ENCODE peak calls at places on chromosomes 13 and 19, in six cellular contexts. One of them, this sample, is unnamed.

GRCh38 chr13:91400094-91400462 is 1.7 kb downstream of the GPC5 start:
- DNase-seq in fibroblast of the aortic adventitia: no peak
- DNase-seq in stomach: no peak
- DNase-seq in lower lobe of right lung: no peak
- DNase-seq in fibroblast of pulmonary artery: no peak
- DNase-seq in tibial artery: no peak
- DNase-seq in this sample: no peak

GRCh38 chr19:19537321-19538048 is 580 bp upstream of the CILP2 start:
- DNase-seq in lower lobe of right lung: no peak
- DNase-seq in stomach: no peak
- DNase-seq in fibroblast of pulmonary artery: no peak
- DNase-seq in fibroblast of the aortic adventitia: no peak
- DNase-seq in tibial artery: no peak
- DNase-seq in this sample: no peak

GRCh38 chr13:90416519-90416918 is 931.0 kb upstream of the MIR17HG start:
- DNase-seq in fibroblast of the aortic adventitia: peak
- DNase-seq in fibroblast of pulmonary artery: peak
- DNase-seq in tibial artery: no peak
- DNase-seq in lower lobe of right lung: no peak
- DNase-seq in stomach: no peak
- DNase-seq in this sample: peak

GRCh38 chr19:55300821-55301458 is 17.1 kb downstream of the BRSK1 start:
- DNase-seq in fibroblast of pulmonary artery: no peak
- DNase-seq in lower lobe of right lung: no peak
- DNase-seq in fibroblast of the aortic adventitia: no peak
- DNase-seq in tibial artery: no peak
- DNase-seq in stomach: no peak
- DNase-seq in this sample: no peak

GRCh38 chr13:44843403-44843802 is 145.9 kb downstream of the NUFIP1 start:
- DNase-seq in stomach: no peak
- DNase-seq in tibial artery: no peak
- DNase-seq in lower lobe of right lung: no peak
- DNase-seq in fibroblast of pulmonary artery: peak
- DNase-seq in fibroblast of the aortic adventitia: peak
- DNase-seq in this sample: peak

GRCh38 chr13:32045963-32046785 is 14.6 kb downstream of the FRY start:
- DNase-seq in fibroblast of the aortic adventitia: peak
- DNase-seq in lower lobe of right lung: no peak
- DNase-seq in stomach: no peak
- DNase-seq in tibial artery: no peak
- DNase-seq in fibroblast of pulmonary artery: peak
- DNase-seq in this sample: peak

GRCh38 chr13:106513025-106513424 is 22.4 kb downstream of the EFNB2 start:
- DNase-seq in lower lobe of right lung: no peak
- DNase-seq in fibroblast of pulmonary artery: peak
- DNase-seq in stomach: no peak
- DNase-seq in tibial artery: no peak
- DNase-seq in fibroblast of the aortic adventitia: no peak
- DNase-seq in this sample: no peak

GRCh38 chr19:13803038-13803437 is 7.8 kb downstream of the ZSWIM4 start:
- DNase-seq in tibial artery: no peak
- DNase-seq in lower lobe of right lung: peak
- DNase-seq in fibroblast of the aortic adventitia: no peak
- DNase-seq in fibroblast of pulmonary artery: no peak
- DNase-seq in stomach: peak
- DNase-seq in this sample: no peak

GRCh38 chr19:36409841-36410240 is 8.6 kb downstream of the ZFP82 start:
- DNase-seq in tibial artery: no peak
- DNase-seq in fibroblast of pulmonary artery: no peak
- DNase-seq in fibroblast of the aortic adventitia: peak
- DNase-seq in lower lobe of right lung: no peak
- DNase-seq in stomach: no peak
- DNase-seq in this sample: peak

DNA sequence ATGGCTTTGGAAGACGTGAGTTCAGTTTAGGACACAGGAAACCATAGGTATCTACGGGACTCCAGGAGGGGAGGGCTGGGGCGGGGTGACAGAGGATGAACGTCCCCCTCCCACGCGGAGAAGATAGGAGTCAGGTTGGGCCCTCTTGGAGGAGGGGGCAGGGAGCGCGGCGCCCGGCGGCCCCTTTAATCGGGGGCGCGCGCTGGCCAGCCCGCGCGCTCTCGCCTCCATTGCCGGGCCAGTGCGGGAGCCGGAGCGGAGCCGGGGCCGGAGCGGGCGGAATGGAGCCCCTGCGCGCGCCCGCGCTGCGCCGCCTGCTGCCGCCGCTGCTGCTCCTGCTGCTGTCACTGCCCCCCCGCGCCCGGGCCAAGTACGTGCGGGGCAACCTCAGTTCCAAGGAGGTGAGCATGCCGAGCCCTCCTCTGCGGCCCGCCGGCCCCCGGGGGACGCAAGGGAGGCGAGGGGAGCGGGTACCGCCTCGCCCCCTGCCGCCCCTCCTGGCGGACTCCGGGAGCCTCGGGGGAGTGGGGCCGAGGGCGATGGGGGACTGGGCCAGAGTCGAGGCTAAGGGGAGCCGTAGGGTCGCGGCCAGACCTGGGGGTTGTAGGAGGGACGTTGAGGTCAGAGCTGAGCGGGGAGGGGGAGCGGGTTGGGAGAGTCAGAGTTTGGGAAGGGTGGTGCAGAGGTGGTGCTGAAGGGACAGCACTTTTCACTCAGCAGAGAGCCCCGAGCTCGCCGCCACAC is at the start of gene TMEM145:
- DNase-seq in fibroblast of pulmonary artery: peak
- DNase-seq in tibial artery: no peak
- DNase-seq in lower lobe of right lung: no peak
- DNase-seq in fibroblast of the aortic adventitia: peak
- DNase-seq in stomach: peak
- DNase-seq in this sample: peak
- TF ChIP-seq CTCF in fibroblast of pulmonary artery: no peak
- TF ChIP-seq CTCF in tibial artery: no peak
- TF ChIP-seq CTCF in lower lobe of right lung: no peak
- TF ChIP-seq CTCF in fibroblast of the aortic adventitia: no peak
- TF ChIP-seq CTCF in stomach: no peak
- TF ChIP-seq CTCF in this sample: no peak

GRCh38 chr19:2542341-2543069 is 66.6 kb downstream of the GADD45B start:
- DNase-seq in fibroblast of pulmonary artery: no peak
- DNase-seq in stomach: no peak
- DNase-seq in fibroblast of the aortic adventitia: no peak
- DNase-seq in lower lobe of right lung: peak
- DNase-seq in tibial artery: no peak
- DNase-seq in this sample: peak
- H3K4me3 ChIP-seq in fibroblast of pulmonary artery: no peak
- H3K4me3 ChIP-seq in stomach: no peak
- H3K4me3 ChIP-seq in fibroblast of the aortic adventitia: no peak
- H3K4me3 ChIP-seq in lower lobe of right lung: no peak
- H3K4me3 ChIP-seq in tibial artery: no peak
- H3K4me3 ChIP-seq in this sample: no peak

DNA sequence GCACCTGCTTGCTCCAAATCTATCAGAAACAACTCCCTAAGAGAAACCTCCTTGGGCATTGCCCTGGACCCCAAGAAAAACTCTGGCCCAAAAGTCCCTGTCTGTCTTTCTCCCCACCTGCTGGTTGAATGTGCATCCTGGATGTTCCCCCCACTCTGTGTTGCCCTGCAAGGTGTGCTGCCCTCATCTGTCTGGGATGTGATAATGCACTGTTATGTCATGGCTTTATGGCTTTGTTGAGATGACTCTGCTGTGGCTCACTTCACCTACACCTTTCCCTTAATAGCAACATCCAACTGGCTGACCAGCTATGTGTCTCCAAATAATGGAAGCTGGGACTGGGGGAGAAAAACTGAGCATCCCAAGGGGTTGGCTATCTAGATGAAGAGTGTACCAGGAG is 2.6 kb downstream of the ZNF20 start:
- DNase-seq in tibial artery: no peak
- DNase-seq in fibroblast of pulmonary artery: no peak
- DNase-seq in fibroblast of the aortic adventitia: no peak
- DNase-seq in lower lobe of right lung: no peak
- DNase-seq in stomach: no peak
- DNase-seq in this sample: no peak
- TF ChIP-seq CTCF in tibial artery: no peak
- TF ChIP-seq CTCF in fibroblast of pulmonary artery: peak
- TF ChIP-seq CTCF in fibroblast of the aortic adventitia: no peak
- TF ChIP-seq CTCF in lower lobe of right lung: peak
- TF ChIP-seq CTCF in stomach: no peak
- TF ChIP-seq CTCF in this sample: peak

GRCh38 chr19:51136891-51137551 is 5.1 kb upstream of the SIGLEC7 start:
- DNase-seq in tibial artery: peak
- DNase-seq in lower lobe of right lung: no peak
- DNase-seq in stomach: no peak
- DNase-seq in fibroblast of pulmonary artery: no peak
- DNase-seq in fibroblast of the aortic adventitia: no peak
- DNase-seq in this sample: peak

GRCh38 chr19:51138549-51138979 is 3.5 kb upstream of the SIGLEC7 start:
- DNase-seq in fibroblast of the aortic adventitia: no peak
- DNase-seq in fibroblast of pulmonary artery: peak
- DNase-seq in tibial artery: peak
- DNase-seq in lower lobe of right lung: peak
- DNase-seq in stomach: peak
- DNase-seq in this sample: peak

GRCh38 chr19:51139299-51140018 is 2.6 kb upstream of the SIGLEC7 start:
- DNase-seq in tibial artery: peak
- DNase-seq in fibroblast of pulmonary artery: no peak
- DNase-seq in stomach: no peak
- DNase-seq in fibroblast of the aortic adventitia: no peak
- DNase-seq in lower lobe of right lung: no peak
- DNase-seq in this sample: no peak

GRCh38 chr19:51136333-51136732 is 5.8 kb upstream of the SIGLEC7 start:
- DNase-seq in stomach: no peak
- DNase-seq in lower lobe of right lung: no peak
- DNase-seq in fibroblast of pulmonary artery: no peak
- DNase-seq in fibroblast of the aortic adventitia: no peak
- DNase-seq in tibial artery: peak
- DNase-seq in this sample: no peak

DNA sequence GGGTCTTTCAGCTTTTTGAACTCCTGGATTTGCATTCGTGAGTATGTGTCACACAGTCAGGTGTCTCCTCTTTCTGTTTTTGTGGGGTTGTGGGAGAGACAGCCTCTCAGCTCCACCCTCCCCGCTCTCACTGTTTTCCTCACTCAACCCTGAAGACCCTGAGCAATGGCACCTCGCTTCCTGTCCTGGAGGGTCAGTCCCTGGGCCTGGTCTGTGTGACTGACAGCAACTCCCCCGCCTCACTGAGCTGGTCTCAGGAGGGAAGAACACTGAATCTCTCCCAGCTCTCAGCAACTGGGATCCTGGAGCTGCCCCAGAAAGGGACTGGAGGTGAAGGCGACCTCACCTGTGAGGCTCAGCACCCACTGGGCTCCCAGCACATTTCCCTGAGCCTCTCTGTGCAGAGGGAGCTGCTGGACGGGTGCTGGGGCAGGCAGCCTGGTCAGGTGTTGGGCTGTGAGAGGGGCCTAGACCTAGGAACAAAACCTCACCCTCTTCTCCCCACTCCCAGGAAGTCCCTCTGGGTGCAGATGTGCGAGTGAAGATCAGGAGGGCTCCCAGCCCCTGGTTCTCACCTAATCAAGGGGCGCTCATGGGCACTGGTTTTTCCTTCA is 4.2 kb upstream of the SIGLEC7 start:
- DNase-seq in fibroblast of the aortic adventitia: no peak
- DNase-seq in lower lobe of right lung: no peak
- DNase-seq in fibroblast of pulmonary artery: no peak
- DNase-seq in stomach: no peak
- DNase-seq in tibial artery: peak
- DNase-seq in this sample: no peak
- H3K4me3 ChIP-seq in fibroblast of the aortic adventitia: no peak
- H3K4me3 ChIP-seq in lower lobe of right lung: no peak
- H3K4me3 ChIP-seq in fibroblast of pulmonary artery: no peak
- H3K4me3 ChIP-seq in stomach: no peak
- H3K4me3 ChIP-seq in tibial artery: no peak
- H3K4me3 ChIP-seq in this sample: no peak

GRCh38 chr13:55244991-55245644 is 1895.6 kb upstream of the PRR20A start:
- DNase-seq in fibroblast of pulmonary artery: no peak
- DNase-seq in tibial artery: no peak
- DNase-seq in stomach: no peak
- DNase-seq in fibroblast of the aortic adventitia: no peak
- DNase-seq in lower lobe of right lung: no peak
- DNase-seq in this sample: no peak
- TF ChIP-seq CTCF in fibroblast of pulmonary artery: no peak
- TF ChIP-seq CTCF in tibial artery: no peak
- TF ChIP-seq CTCF in stomach: no peak
- TF ChIP-seq CTCF in fibroblast of the aortic adventitia: no peak
- TF ChIP-seq CTCF in lower lobe of right lung: no peak
- TF ChIP-seq CTCF in this sample: no peak

DNA sequence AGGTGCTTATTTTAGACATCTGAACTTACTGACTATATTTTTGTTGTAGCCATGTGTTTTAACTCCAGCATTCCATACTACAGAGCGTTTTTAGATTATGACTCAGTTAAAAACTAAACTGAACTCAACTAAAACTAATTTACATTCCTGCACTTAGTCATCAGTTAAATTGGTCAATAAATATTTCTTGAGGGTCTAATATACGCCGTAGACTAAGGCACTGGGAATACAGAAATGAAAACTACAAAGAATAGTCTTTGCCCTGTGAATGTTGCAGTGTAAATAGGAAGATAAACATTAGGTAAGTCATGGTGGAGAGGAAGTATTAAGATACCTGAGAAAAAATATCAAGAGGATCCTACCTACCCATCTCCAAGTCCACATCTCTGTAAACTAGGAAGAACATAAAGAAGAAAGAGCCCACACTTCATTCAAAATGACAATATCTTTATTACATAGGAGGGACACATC is 52.7 kb downstream of the MBNL2 start:
- DNase-seq in fibroblast of the aortic adventitia: peak
- DNase-seq in tibial artery: no peak
- DNase-seq in fibroblast of pulmonary artery: peak
- DNase-seq in lower lobe of right lung: no peak
- DNase-seq in stomach: no peak
- DNase-seq in this sample: peak
- H3K4me3 ChIP-seq in fibroblast of the aortic adventitia: no peak
- H3K4me3 ChIP-seq in tibial artery: no peak
- H3K4me3 ChIP-seq in fibroblast of pulmonary artery: no peak
- H3K4me3 ChIP-seq in lower lobe of right lung: no peak
- H3K4me3 ChIP-seq in stomach: no peak
- H3K4me3 ChIP-seq in this sample: no peak

This sample was measured in cardiac fibroblast.